ENCODE peak calls at places on chromosomes 13 and 19, in seven cellular contexts. Z, C, O, X, P, N and L are unnamed samples.

GRCh38 chr19:30059741-30060140 is 117.7 kb downstream of the URI1 start:
- DNase-seq in P (no peak), C (no peak), N (no peak), O (no peak), Z (no peak), X (no peak), L (no peak)

GRCh38 chr13:74414458-74414857 is 280.3 kb upstream of the KLF12 start:
- DNase-seq in C (no peak), X (no peak), Z (no peak), O (no peak), N (no peak), P (no peak), L (no peak)

GRCh38 chr19:38700933-38701454 is 43.3 kb downstream of the CAPN12 start:
- DNase-seq in X (no peak), P (no peak), C (no peak), N (no peak), Z (no peak), O (no peak), L (no peak)

GRCh38 chr19:42067315-42067888 is 2.6 kb downstream of the GRIK5 start:
- DNase-seq in C (no peak), P (no peak), Z (no peak), X (no peak), O (no peak), N (no peak), L (no peak)

GRCh38 chr13:26951581-26952177 is 191.1 kb upstream of the GPR12 start:
- DNase-seq in C (no peak), O (no peak), X (no peak), N (no peak), Z (no peak), P (no peak), L (no peak)

GRCh38 chr13:61188057-61188456 is 227.6 kb downstream of the PCDH20 start:
- DNase-seq in Z (no peak), O (no peak), X (no peak), C (no peak), P (no peak), N (no peak), L (no peak)

GRCh38 chr19:3398114-3398899 is 31.9 kb downstream of the NFIC start:
- DNase-seq in C (no peak), Z (peak), P (no peak), N (no peak), O (no peak), X (no peak), L (no peak)

GRCh38 chr13:71610876-71611275 is 256.1 kb downstream of the DACH1 start:
- DNase-seq in O (no peak), P (no peak), C (no peak), X (no peak), Z (no peak), N (no peak), L (no peak)

GRCh38 chr13:100513987-100514670 is 74.5 kb downstream of the GGACT start:
- DNase-seq in Z (no peak), N (no peak), X (no peak), C (no peak), P (no peak), O (no peak), L (no peak)

GRCh38 chr13:102555914-102556553 is 40.8 kb upstream of the TPP2 start:
- DNase-seq in O (no peak), N (no peak), Z (no peak), C (peak), P (no peak), X (no peak), L (no peak)